ENCODE peak calls at places on chromosome 7, in four cellular contexts. G, E, X and W are unnamed samples.

GRCh38 chr7:96747413-96747940 is 37.8 kb upstream of the SEM1 start:
- DNase-seq in G (no peak), X (no peak), E (no peak), W (no peak)

GRCh38 chr7:100486753-100487446 is 3.2 kb downstream of the NYAP1 start:
- DNase-seq in X (peak; percentile 88), G (no peak), E (no peak), W (no peak)

GRCh38 chr7:118224521-118224920 is at the start of gene ANKRD7:
- DNase-seq in X (no peak), E (no peak), G (no peak), W (no peak)

GRCh38 chr7:22781230-22781711 is 41.4 kb downstream of the TOMM7 start:
- DNase-seq in X (no peak), E (no peak), G (no peak), W (no peak)

GRCh38 chr7:85215098-85215497 is 28.2 kb upstream of the SEMA3D start:
- DNase-seq in G (no peak), X (no peak), E (no peak), W (no peak)

GRCh38 chr7:76069238-76069638 is 21.3 kb downstream of the MDH2 start:
- DNase-seq in E (no peak), G (peak; percentile 93), X (peak; percentile 84), W (no peak)

GRCh38 chr7:76060842-76061241 is 12.9 kb downstream of the MDH2 start:
- DNase-seq in X (no peak), G (no peak), E (no peak), W (no peak)

GRCh38 chr7:123669485-123669884 is 13.8 kb downstream of the LMOD2 start:
- DNase-seq in X (no peak), E (no peak), G (no peak), W (no peak)

GRCh38 chr7:144717720-144718119 is 118.1 kb downstream of the TPK1 start:
- DNase-seq in X (no peak), G (no peak), E (no peak), W (no peak)

GRCh38 chr7:16644624-16644986 is 949 bp downstream of the ANKMY2 start:
- DNase-seq in X (no peak), E (peak; percentile 55), G (peak; percentile 59), W (peak; percentile 90)
- H3K9me2 ChIP-seq in X (no peaks in the 10 kb centered on the region), E (no peaks in the 10 kb centered on the region), G (no peaks in the 10 kb centered on the region), W (no peaks in the 10 kb centered on the region)

GRCh38 chr7:114414151-114415053 is at the start of gene FOXP2:
- DNase-seq in X (no peak), E (no peak), G (no peak), W (no peak)

GRCh38 chr7:114419441-114420107 is 5.0 kb downstream of the FOXP2 start:
- DNase-seq in G (no peak), E (no peak), X (no peak), W (no peak)

GRCh38 chr7:114415054-114415997 is 711 bp downstream of the FOXP2 start:
- DNase-seq in E (no peak), G (no peak), X (no peak), W (no peak)

GRCh38 chr7:114416089-114416990 is 1.7 kb downstream of the FOXP2 start:
- DNase-seq in E (no peak), X (no peak), G (no peak), W (no peak)

GRCh38 chr7:114418117-114418516 is 3.5 kb downstream of the FOXP2 start:
- DNase-seq in X (no peak), E (no peak), G (no peak), W (no peak)
- H3K4me2 ChIP-seq in X (no peak overlapping the region), E (no peak overlapping the region), G (no peak overlapping the region), W (no peak overlapping the region)

GRCh38 chr7:103947026-103947655 is 42.3 kb downstream of the RELN start:
- DNase-seq in X (no peak), E (no peak), G (no peak), W (no peak)

GRCh38 chr7:103949374-103949773 is 40.1 kb downstream of the RELN start:
- DNase-seq in X (no peak), E (no peak), G (no peak), W (no peak)

GRCh38 chr7:103952408-103952807 is 37.0 kb downstream of the RELN start:
- DNase-seq in G (no peak), E (no peak), X (no peak), W (no peak)

GRCh38 chr7:103955985-103956384 is 33.5 kb downstream of the RELN start:
- DNase-seq in G (no peak), X (peak; percentile 21), E (no peak), W (no peak)

GRCh38 chr7:103951311-103951710 is 38.1 kb downstream of the RELN start:
- DNase-seq in X (no peak), E (no peak), G (no peak), W (no peak)
- H3K9me2 ChIP-seq in X (no peaks in the 10 kb centered on the region), E (no peaks in the 10 kb centered on the region), G (no peaks in the 10 kb centered on the region), W (no peaks in the 10 kb centered on the region)

DNA sequence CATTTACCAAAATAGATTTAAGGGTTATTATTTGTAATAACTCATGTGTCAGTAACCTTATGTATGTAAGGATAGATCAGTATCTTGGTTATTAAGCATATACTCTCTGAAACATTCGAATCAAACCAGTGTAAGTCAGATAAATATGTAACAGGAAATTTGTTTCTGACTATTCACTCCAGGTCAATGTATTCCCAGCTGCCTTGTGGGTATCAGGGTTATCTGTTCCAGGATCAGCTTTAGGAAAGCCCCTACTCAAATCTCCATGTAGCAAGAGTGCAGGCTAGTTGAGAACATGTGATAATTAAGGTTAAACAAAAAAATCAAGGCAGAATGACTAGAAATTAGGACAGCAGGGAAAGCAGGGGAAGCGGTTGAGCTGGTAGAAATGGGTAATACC is 201.7 kb downstream of the AUTS2 start:
- DNase-seq in G (no peak), X (no peak), E (no peak), W (no peak)
- H3K4me2 ChIP-seq in G (peak overlapping the region; percentile 35), X (no peak overlapping the region), E (no peak overlapping the region), W (no peak overlapping the region)

GRCh38 chr7:44085549-44085948 is 3.2 kb upstream of the POLM start:
- DNase-seq in E (no peak), G (no peak), X (peak; percentile 41), W (no peak)

GRCh38 chr7:44083796-44084195 is 1.5 kb upstream of the POLM start:
- DNase-seq in E (no peak), G (no peak), X (no peak), W (no peak)

GRCh38 chr7:44082541-44083207 is 344 bp upstream of the POLM start:
- DNase-seq in G (peak; percentile 99), X (peak; percentile 100), E (peak; percentile 100), W (peak; percentile 100)

GRCh38 chr7:44086627-44087026 is 4.3 kb upstream of the POLM start:
- DNase-seq in X (no peak), E (no peak), G (no peak), W (no peak)

DNA sequence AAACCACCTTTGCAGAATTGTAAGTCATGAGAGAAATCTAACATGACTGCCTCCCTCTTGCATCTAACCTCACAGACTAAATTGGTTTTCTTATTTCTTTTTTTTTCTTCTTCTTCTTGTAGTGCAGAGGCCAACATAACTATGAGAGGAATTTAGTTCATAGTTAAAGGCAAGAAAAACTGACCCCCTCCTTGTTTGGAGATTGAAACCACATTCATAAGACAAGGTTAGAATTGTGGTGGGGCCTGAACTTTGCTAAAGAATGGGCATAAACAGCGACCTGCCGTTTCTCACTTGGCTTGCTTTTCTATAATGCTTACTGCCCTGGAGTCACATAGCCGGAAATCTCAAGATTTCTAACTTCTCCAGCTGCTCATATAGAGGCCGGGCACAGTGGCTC is 2.4 kb upstream of the POLM start:
- DNase-seq in X (no peak), G (no peak), E (no peak), W (no peak)
- H3K9me2 ChIP-seq in X (no peaks in the 10 kb centered on the region), G (no peaks in the 10 kb centered on the region), E (no peaks in the 10 kb centered on the region), W (no peaks in the 10 kb centered on the region)

GRCh38 chr7:134460000-134460399 is 1.1 kb upstream of the AKR1B1 start:
- DNase-seq in G (peak; percentile 96), X (no peak), E (no peak), W (no peak)
- H3K4me2 ChIP-seq in G (peak overlapping the region; percentile 91), X (peak overlapping the region; percentile 53), E (peak overlapping the region; percentile 90), W (no peak overlapping the region)

DNA sequence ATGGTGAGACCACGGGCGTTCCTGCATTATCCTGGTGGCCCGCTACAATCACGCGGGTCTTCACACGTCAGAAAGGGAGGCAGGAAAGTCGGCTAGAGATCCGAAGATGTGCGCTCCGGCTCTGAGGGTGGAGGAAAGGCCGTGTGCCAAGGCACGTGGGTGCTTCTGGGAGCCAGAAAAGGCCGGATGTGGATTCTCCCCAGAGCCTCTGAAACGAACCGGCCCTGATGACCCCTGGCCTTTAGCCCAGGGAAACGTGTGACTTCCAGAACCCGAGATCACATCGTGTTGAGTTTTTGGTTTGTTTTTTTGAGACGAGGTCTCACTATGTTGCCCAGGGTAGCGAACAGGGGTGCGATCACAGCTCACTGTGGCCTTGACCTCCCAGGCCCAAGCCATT is 244.2 kb downstream of the ELFN1 start:
- DNase-seq in E (no peak), G (no peak), X (no peak), W (no peak)
- H3K9me2 ChIP-seq in E (no peaks in the 10 kb centered on the region), G (no peaks in the 10 kb centered on the region), X (no peaks in the 10 kb centered on the region), W (no peaks in the 10 kb centered on the region)

GRCh38 chr7:8425223-8425622 is 8.2 kb upstream of the NXPH1 start:
- DNase-seq in E (no peak), G (no peak), X (no peak), W (no peak)

GRCh38 chr7:8418627-8419245 is 14.7 kb upstream of the NXPH1 start:
- DNase-seq in E (peak; percentile 65), G (peak; percentile 62), X (peak; percentile 90), W (peak; percentile 85)

GRCh38 chr7:8423057-8423456 is 10.4 kb upstream of the NXPH1 start:
- DNase-seq in E (no peak), X (no peak), G (no peak), W (no peak)

DNA sequence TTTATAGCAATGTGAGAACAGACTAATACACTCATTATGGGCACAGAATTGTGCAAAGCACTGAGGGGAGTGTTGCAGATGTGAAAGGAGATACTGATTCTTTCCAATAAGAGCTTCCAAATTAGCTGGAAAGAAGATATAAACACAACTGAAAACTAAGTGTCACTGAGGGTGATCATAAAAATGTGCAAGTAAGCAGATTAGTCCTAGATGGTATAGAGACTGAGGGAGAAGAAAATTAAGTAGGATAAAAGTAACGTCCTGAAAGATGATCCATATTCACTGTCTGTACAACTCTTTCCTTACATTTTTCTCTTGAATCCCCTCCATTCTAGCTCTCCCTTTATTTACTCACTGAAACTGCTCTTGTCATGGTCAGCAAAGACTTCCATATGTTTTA is 11.2 kb upstream of the NXPH1 start:
- DNase-seq in E (no peak), X (no peak), G (no peak), W (no peak)
- H3K4me2 ChIP-seq in E (no peak overlapping the region), X (no peak overlapping the region), G (no peak overlapping the region), W (no peak overlapping the region)

DNA sequence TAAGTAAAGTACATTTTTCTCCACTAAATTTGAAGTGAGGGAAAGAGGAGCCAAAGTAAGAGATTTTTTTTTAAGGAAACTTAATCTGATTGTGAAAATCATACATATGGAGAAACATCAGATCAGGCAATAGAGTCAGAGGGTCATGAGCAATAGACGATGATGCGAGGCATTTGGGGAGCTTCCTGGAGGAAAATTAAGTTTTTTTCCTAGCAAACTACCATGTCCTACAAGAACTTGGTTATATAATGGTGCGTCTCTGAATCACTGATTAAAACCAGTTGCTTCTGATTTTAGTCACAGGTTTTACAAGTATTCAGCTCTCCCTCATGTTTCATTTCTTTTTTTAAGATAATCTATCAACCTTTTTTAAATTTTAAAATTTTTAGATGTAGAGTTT is 52.1 kb upstream of the MTURN start:
- DNase-seq in X (no peak), G (no peak), E (no peak), W (no peak)
- H3K9me2 ChIP-seq in X (no peaks in the 10 kb centered on the region), G (no peaks in the 10 kb centered on the region), E (no peaks in the 10 kb centered on the region), W (no peaks in the 10 kb centered on the region)